ENCODE peak calls at places on chromosomes 7 and 10, in four cellular contexts. E is T1000, P is choroid plexus epithelial cell, G is D341Med. F is an unnamed sample.

GRCh38 chr10:58291538-58292174 is 22.7 kb downstream of the CISD1 start:
- DNase-seq in E (no peak), P (peak; percentile 88), G (peak; percentile 67), F (no peak)

GRCh38 chr7:85630904-85631582 is 444.2 kb upstream of the SEMA3D start:
- DNase-seq in E (no peak), P (peak; percentile 28), G (no peak), F (no peak)

GRCh38 chr7:121069346-121070100 is 81.0 kb downstream of the CPED1 start:
- DNase-seq in E (no peak), P (peak; percentile 66), G (no peak), F (no peak)

GRCh38 chr10:127563718-127564553 is 14.8 kb downstream of the NPS start:
- DNase-seq in E (no peak), P (no peak), G (peak; percentile 62), F (no peak)

GRCh38 chr10:128172756-128173155 is 46.5 kb upstream of the MKI67 start:
- DNase-seq in E (no peak), P (no peak), G (no peak), F (no peak)

GRCh38 chr7:30984359-30985107 is 20.8 kb downstream of the GHRHR start:
- DNase-seq in E (peak; percentile 26), P (peak; percentile 14), G (no peak), F (peak; percentile 3)

GRCh38 chr10:133123050-133123745 is 35.5 kb downstream of the ADGRA1 start:
- DNase-seq in E (no peak), P (no peak), G (no peak), F (no peak)

GRCh38 chr10:23338886-23339285 is 5.7 kb downstream of the C10orf67 start:
- DNase-seq in E (no peak), P (no peak), G (no peak), F (no peak)

GRCh38 chr7:7577888-7578287 is 11.2 kb downstream of the MIOS start:
- DNase-seq in E (no peak), P (no peak), G (no peak), F (no peak)